ENCODE peak calls at places on chromosomes 13 and 19, in six cellular contexts. T, L, Z, A, O and Q are unnamed samples.
A peak's percentile ranks its signal among the peaks of the same experiment; 100 is the strongest.

GRCh38 chr13:86087241-86087640 is 288.0 kb upstream of the SLITRK6 start:
- DNase-seq in L (no peak), Z (no peak), A (no peak), O (no peak), T (no peak), Q (no peak)

GRCh38 chr19:8512115-8512967 is 1.6 kb downstream of the ZNF414 start:
- DNase-seq in A (no peak), Z (no peak), T (no peak), L (no peak), O (no peak), Q (no peak)

GRCh38 chr13:43019811-43020210 is 3.6 kb upstream of the DNAJC15 start:
- DNase-seq in O (no peak), L (no peak), T (no peak), A (no peak), Z (no peak), Q (no peak)

GRCh38 chr19:17329061-17329767 is 5.4 kb downstream of the ANO8 start:
- DNase-seq in A (no peak), T (no peak), Z (no peak), O (no peak), L (no peak), Q (no peak)

GRCh38 chr19:7888145-7888825 is at the start of gene LRRC8E:
- DNase-seq in L (peak; percentile 55), O (no peak), Z (peak; percentile 74), T (no peak), A (peak; percentile 88), Q (no peak)

GRCh38 chr13:113645329-113645728 is 12.7 kb downstream of the ATP4B start:
- DNase-seq in O (no peak), T (no peak), A (no peak), L (no peak), Z (peak; percentile 24), Q (no peak)

GRCh38 chr19:17394891-17395415 is 957 bp upstream of the CCDC194 start:
- DNase-seq in L (peak; percentile 53), A (no peak), O (peak; percentile 68), T (peak; percentile 47), Z (no peak), Q (no peak)

GRCh38 chr19:56969726-56970125 is 129.2 kb upstream of the PEG3 start:
- DNase-seq in A (no peak), L (no peak), T (no peak), Z (no peak), O (no peak), Q (no peak)

GRCh38 chr13:30454991-30455390 is 10.7 kb downstream of the HMGB1 start:
- DNase-seq in A (no peak), Z (no peak), O (no peak), L (no peak), T (no peak), Q (no peak)

GRCh38 chr13:21673592-21674270 is 2.9 kb downstream of the FGF9 start:
- DNase-seq in A (peak; percentile 59), O (peak; percentile 46), T (no peak), Z (no peak), L (peak; percentile 36), Q (no peak)

GRCh38 chr13:22262328-22262920 is 591.6 kb downstream of the FGF9 start:
- DNase-seq in Z (no peak), L (peak; percentile 5), A (no peak), T (no peak), O (no peak), Q (no peak)

GRCh38 chr13:30138511-30138910 is 168.8 kb downstream of the KATNAL1 start:
- DNase-seq in L (no peak), T (no peak), Z (no peak), O (no peak), A (no peak), Q (no peak)

GRCh38 chr13:32790731-32791130 is 204.5 kb downstream of the PDS5B start:
- DNase-seq in O (no peak), T (no peak), A (no peak), Z (no peak), L (no peak), Q (no peak)

GRCh38 chr19:13843104-13843921 is 33.6 kb upstream of the NANOS3 start:
- DNase-seq in L (peak; percentile 47), T (peak; percentile 81), A (peak; percentile 72), O (peak; percentile 56), Z (peak; percentile 84), Q (no peak)

GRCh38 chr13:80157261-80157942 is 183.5 kb downstream of the SPRY2 start:
- DNase-seq in L (peak; percentile 35), A (no peak), Z (no peak), T (no peak), O (no peak), Q (no peak)

GRCh38 chr13:78595819-78596700 is 7.3 kb downstream of the POU4F1 start:
- DNase-seq in L (no peak), O (no peak), A (peak; percentile 13), Z (no peak), T (no peak), Q (no peak)

GRCh38 chr19:13788991-13789390 is 6.3 kb upstream of the ZSWIM4 start:
- DNase-seq in O (no peak), T (no peak), L (peak; percentile 88), Z (no peak), A (no peak), Q (no peak)

GRCh38 chr13:102355251-102355650 is 46.6 kb downstream of the FGF14 start:
- DNase-seq in L (no peak), T (no peak), Z (no peak), A (no peak), O (no peak), Q (no peak)

GRCh38 chr19:2616741-2617392 is 85.6 kb downstream of the GNG7 start:
- DNase-seq in O (peak; percentile 37), A (no peak), L (no peak), T (peak; percentile 37), Z (no peak), Q (no peak)

GRCh38 chr19:18557474-18558201 is at the start of gene KXD1:
- DNase-seq in A (peak; percentile 99), Z (peak; percentile 93), L (peak; percentile 99), O (peak; percentile 99), T (peak; percentile 99), Q (peak; percentile 96)
- H3K27ac ChIP-seq in A (peak within 1 kb of the TSS; percentile 79), Z (peak within 1 kb of the TSS; percentile 97), L (peak within 1 kb of the TSS; percentile 65), O (peak within 1 kb of the TSS; percentile 96), T (peak within 1 kb of the TSS; percentile 90), Q (peak within 1 kb of the TSS; percentile 71)

DNA sequence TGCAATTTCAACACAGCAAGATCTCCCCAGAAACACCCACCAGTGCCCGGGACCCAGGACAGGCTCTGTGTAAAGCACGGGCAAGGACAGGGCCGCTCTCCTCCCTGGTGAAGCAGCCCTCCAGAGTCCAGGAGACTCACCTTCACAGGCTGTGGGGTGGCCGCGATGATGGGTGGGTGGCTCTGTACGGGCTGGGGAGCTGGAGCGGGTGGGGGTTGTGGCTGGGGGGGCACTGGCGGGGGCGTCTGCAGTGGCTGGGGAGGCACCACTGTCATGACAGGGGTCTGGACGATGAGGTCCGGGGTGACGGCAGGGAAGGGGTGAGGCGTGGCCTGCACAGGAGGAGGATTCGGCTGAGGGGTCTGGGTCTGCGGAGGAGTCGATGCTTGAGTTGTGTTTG is 33.0 kb upstream of the EPHX3 start:
- DNase-seq in Z (no peak), T (no peak), L (no peak), A (no peak), O (no peak), Q (no peak)
- H3K27ac ChIP-seq in Z (peak overlapping the region; percentile 90), T (peak overlapping the region; percentile 56), L (peak overlapping the region; percentile 48), A (peak overlapping the region; percentile 77), O (peak overlapping the region; percentile 76), Q (peak overlapping the region; percentile 59)

GRCh38 chr19:35002037-35002535 is 2.0 kb downstream of the GRAMD1A start:
- DNase-seq in A (no peak), O (no peak), L (no peak), Z (no peak), T (no peak), Q (no peak)

GRCh38 chr19:35006342-35006998 is 6.3 kb downstream of the GRAMD1A start:
- DNase-seq in A (peak; percentile 91), T (no peak), L (peak; percentile 77), O (no peak), Z (no peak), Q (no peak)

GRCh38 chr19:35006999-35007365 is 6.9 kb downstream of the GRAMD1A start:
- DNase-seq in T (no peak), L (no peak), O (no peak), Z (no peak), A (no peak), Q (no peak)

GRCh38 chr19:35005256-35005977 is 5.3 kb downstream of the GRAMD1A start:
- DNase-seq in T (no peak), L (no peak), Z (no peak), O (no peak), A (no peak), Q (no peak)

GRCh38 chr19:35004517-35005255 is 4.6 kb downstream of the GRAMD1A start:
- DNase-seq in L (no peak), T (no peak), Z (no peak), A (no peak), O (no peak), Q (no peak)
- H3K27ac ChIP-seq in L (no peak overlapping the region), T (no peak overlapping the region), Z (peak overlapping the region; percentile 35), A (peak overlapping the region; percentile 61), O (no peak overlapping the region), Q (no peak overlapping the region)

GRCh38 chr19:50797429-50798115 is 7.4 kb downstream of the ACP4 start:
- DNase-seq in Z (no peak), A (no peak), T (no peak), L (no peak), O (no peak), Q (no peak)
- H3K27ac ChIP-seq in Z (no peak overlapping the region), A (no peak overlapping the region), T (no peak overlapping the region), L (no peak overlapping the region), O (no peak overlapping the region), Q (no peak overlapping the region)

DNA sequence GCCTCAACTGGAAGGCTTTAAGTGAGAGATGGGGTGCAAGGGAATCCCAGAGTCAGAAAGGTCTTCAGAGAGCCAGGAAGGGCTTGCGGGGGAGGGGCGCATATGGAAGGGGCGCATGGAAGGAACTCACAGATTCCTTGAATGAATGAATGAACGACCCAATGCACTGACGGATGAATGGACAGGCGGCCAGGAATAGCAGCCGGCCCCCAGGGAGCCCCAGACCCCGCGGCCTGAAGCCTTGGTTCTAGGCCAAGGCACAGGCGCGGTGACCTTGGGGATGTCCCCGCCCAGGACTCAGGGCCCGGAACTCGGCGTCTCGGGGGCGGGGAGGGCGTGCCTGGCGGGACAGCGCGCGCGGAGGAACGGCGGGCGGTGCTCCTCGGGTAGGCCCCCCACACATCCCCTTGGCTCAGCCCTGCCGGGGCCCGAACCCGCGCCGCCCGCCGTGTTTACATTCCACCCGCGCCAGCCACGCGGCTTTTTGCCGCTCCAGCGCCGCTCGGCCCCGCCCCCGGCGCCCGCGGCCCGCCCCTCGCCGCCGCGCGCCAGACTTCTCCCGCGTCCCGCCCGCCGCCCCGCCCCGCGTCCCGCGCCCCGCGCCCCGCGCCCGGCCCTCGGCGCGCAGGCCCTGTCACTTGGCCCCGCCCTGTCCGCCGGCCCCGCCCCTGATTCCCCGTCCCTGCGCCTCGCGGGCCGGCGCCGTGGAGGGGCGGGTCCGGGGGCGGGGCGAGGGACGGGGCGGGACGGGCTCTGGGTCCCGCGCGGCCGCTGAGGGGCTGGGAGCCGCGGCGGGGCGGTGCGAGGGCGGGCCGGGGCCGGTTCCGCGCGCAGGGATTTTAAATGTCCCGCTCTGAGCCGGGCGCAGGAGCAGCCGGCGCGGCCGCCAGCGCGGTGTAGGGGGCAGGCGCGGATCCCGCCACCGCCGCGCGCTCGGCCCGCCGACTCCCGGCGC is at the start of gene CCNE1:
- DNase-seq in O (peak; percentile 96), A (peak; percentile 94), Z (peak; percentile 90), L (peak; percentile 74), T (peak; percentile 95), Q (peak; percentile 86)
- H3K27ac ChIP-seq in O (peak within 1 kb of the TSS; percentile 77), A (peak within 1 kb of the TSS; percentile 48), Z (peak within 1 kb of the TSS; percentile 8), L (no peak within 1 kb of the TSS), T (peak within 1 kb of the TSS; percentile 75), Q (peak within 1 kb of the TSS; percentile 64)

GRCh38 chr19:461664-462551 is 1.1 kb upstream of the SHC2 start:
- DNase-seq in Z (no peak), O (peak; percentile 33), A (peak; percentile 95), L (no peak), T (no peak), Q (no peak)
- H3K27ac ChIP-seq in Z (peak overlapping the region; percentile 89), O (peak overlapping the region; percentile 61), A (peak overlapping the region; percentile 85), L (no peak overlapping the region), T (peak overlapping the region; percentile 40), Q (no peak overlapping the region)